ENCODE peak calls at places on chromosomes 5 and 9, in seven cellular contexts. E, T, X, H, N, V and Y are unnamed samples.

GRCh38 chr9:18703086-18703750 is 229.3 kb downstream of the ADAMTSL1 start:
- DNase-seq in T (no peak), E (no peak), H (no peak), V (no peak), X (no peak), N (no peak), Y (no peak)

GRCh38 chr5:122180863-122181519 is 51.6 kb downstream of the ZNF474 start:
- DNase-seq in N (peak), E (no peak), H (no peak), V (peak), X (no peak), T (no peak), Y (no peak)

GRCh38 chr9:124860582-124861341 is 995 bp downstream of the RPL35 start:
- DNase-seq in V (no peak), T (no peak), H (no peak), X (no peak), N (no peak), E (no peak), Y (no peak)

GRCh38 chr5:171495122-171495700 is 75.8 kb downstream of the FGF18 start:
- DNase-seq in N (no peak), E (no peak), X (no peak), H (peak), T (no peak), V (peak), Y (no peak)

GRCh38 chr5:136730426-136730825 is 365.1 kb upstream of the TRPC7 start:
- DNase-seq in V (no peak), X (no peak), H (no peak), T (no peak), N (no peak), E (no peak), Y (no peak)

GRCh38 chr5:170161069-170161468 is 55.4 kb downstream of the FOXI1 start:
- DNase-seq in X (no peak), T (no peak), N (no peak), H (no peak), V (peak), E (no peak), Y (no peak)

GRCh38 chr5:65072836-65073620 is 304.3 kb downstream of the CWC27 start:
- DNase-seq in T (no peak), E (no peak), N (peak), H (no peak), X (no peak), V (peak), Y (no peak)

GRCh38 chr5:57311251-57311650 is 137.4 kb downstream of the GPBP1 start:
- DNase-seq in V (peak), T (no peak), E (no peak), H (peak), X (no peak), N (no peak), Y (no peak)

GRCh38 chr9:86700601-86701000 is 246.7 kb downstream of the GAS1 start:
- DNase-seq in N (peak), X (no peak), H (no peak), T (no peak), V (peak), E (no peak), Y (no peak)

GRCh38 chr5:81789033-81789432 is 38.1 kb upstream of the SSBP2 start:
- DNase-seq in T (no peak), E (no peak), N (no peak), X (no peak), H (no peak), V (peak), Y (no peak)

GRCh38 chr5:39624890-39625289 is 200.1 kb upstream of the DAB2 start:
- DNase-seq in T (no peak), E (no peak), X (no peak), V (no peak), N (no peak), H (no peak), Y (no peak)